ENCODE peak calls at places on chromosomes 16 and 17, in four cellular contexts. One of them, this sample, is unnamed.

GRCh38 chr16:10776280-10776679 is 32.6 kb downstream of the NUBP1 start:
- DNase-seq in IMR-90: no peak
- DNase-seq in K562: no peak
- DNase-seq in H1: no peak
- DNase-seq in this sample: peak; percentile 78

GRCh38 chr17:7557825-7558543 is 566 bp upstream of the TNFSF13 start:
- DNase-seq in IMR-90: peak; percentile 49
- DNase-seq in K562: no peak
- DNase-seq in H1: peak; percentile 81
- DNase-seq in this sample: no peak

GRCh38 chr16:12089492-12090161 is 113.1 kb downstream of the SNX29 start:
- DNase-seq in IMR-90: peak; percentile 81
- DNase-seq in K562: peak; percentile 45
- DNase-seq in H1: peak; percentile 66
- DNase-seq in this sample: no peak

GRCh38 chr16:78735337-78735736 is 635.9 kb downstream of the WWOX start:
- DNase-seq in IMR-90: no peak
- DNase-seq in K562: no peak
- DNase-seq in H1: no peak
- DNase-seq in this sample: no peak

GRCh38 chr17:19318611-19319010 is 43.9 kb downstream of the B9D1 start:
- DNase-seq in IMR-90: no peak
- DNase-seq in K562: no peak
- DNase-seq in H1: no peak
- DNase-seq in this sample: no peak

GRCh38 chr17:39927928-39928867 is 666 bp downstream of the LRRC3C start:
- DNase-seq in IMR-90: no peak
- DNase-seq in K562: peak; percentile 40
- DNase-seq in H1: peak; percentile 81
- DNase-seq in this sample: no peak

GRCh38 chr17:59561042-59561441 is 4.4 kb upstream of the DHX40 start:
- DNase-seq in IMR-90: peak; percentile 3
- DNase-seq in K562: no peak
- DNase-seq in H1: no peak
- DNase-seq in this sample: no peak

GRCh38 chr17:50205111-50205821 is 3.8 kb upstream of the COL1A1 start:
- DNase-seq in IMR-90: peak; percentile 60
- DNase-seq in K562: peak; percentile 56
- DNase-seq in H1: peak; percentile 41
- DNase-seq in this sample: no peak

GRCh38 chr17:29931253-29931932 is 1.4 kb upstream of the SSH2 start:
- DNase-seq in IMR-90: peak; percentile 78
- DNase-seq in K562: peak; percentile 44
- DNase-seq in H1: peak; percentile 53
- DNase-seq in this sample: peak; percentile 90

GRCh38 chr16:85888405-85889331 is 10.3 kb upstream of the IRF8 start:
- DNase-seq in IMR-90: peak; percentile 65
- DNase-seq in K562: no peak
- DNase-seq in H1: no peak
- DNase-seq in this sample: peak; percentile 89

GRCh38 chr16:85188822-85189672 is 76.8 kb upstream of the CIBAR2 start:
- DNase-seq in IMR-90: no peak
- DNase-seq in K562: no peak
- DNase-seq in H1: no peak
- DNase-seq in this sample: no peak

GRCh38 chr17:81097134-81097942 is 62.4 kb downstream of the BAIAP2 start:
- DNase-seq in IMR-90: peak; percentile 84
- DNase-seq in K562: peak; percentile 88
- DNase-seq in H1: peak; percentile 84
- DNase-seq in this sample: no peak

GRCh38 chr17:5585814-5586558 is 1.7 kb upstream of the NLRP1 start:
- DNase-seq in IMR-90: peak; percentile 31
- DNase-seq in K562: peak; percentile 5
- DNase-seq in H1: no peak
- DNase-seq in this sample: peak; percentile 51

GRCh38 chr16:2500937-2501750 is 12.6 kb upstream of the ATP6V0C start:
- DNase-seq in IMR-90: peak; percentile 69
- DNase-seq in K562: peak; percentile 83
- DNase-seq in H1: peak; percentile 98
- DNase-seq in this sample: peak; percentile 23

GRCh38 chr17:74892013-74892841 is 1.2 kb downstream of the FADS6 start:
- DNase-seq in IMR-90: no peak
- DNase-seq in K562: no peak
- DNase-seq in H1: no peak
- DNase-seq in this sample: no peak

GRCh38 chr17:74883241-74883750 is 10.1 kb downstream of the FADS6 start:
- DNase-seq in IMR-90: peak; percentile 20
- DNase-seq in K562: no peak
- DNase-seq in H1: no peak
- DNase-seq in this sample: no peak

GRCh38 chr17:74892974-74893911 is at the start of gene FADS6:
- DNase-seq in IMR-90: no peak
- DNase-seq in K562: peak; percentile 75
- DNase-seq in H1: no peak
- DNase-seq in this sample: no peak

GRCh38 chr17:74890554-74890953 is 2.9 kb downstream of the FADS6 start:
- DNase-seq in IMR-90: no peak
- DNase-seq in K562: no peak
- DNase-seq in H1: no peak
- DNase-seq in this sample: no peak

DNA sequence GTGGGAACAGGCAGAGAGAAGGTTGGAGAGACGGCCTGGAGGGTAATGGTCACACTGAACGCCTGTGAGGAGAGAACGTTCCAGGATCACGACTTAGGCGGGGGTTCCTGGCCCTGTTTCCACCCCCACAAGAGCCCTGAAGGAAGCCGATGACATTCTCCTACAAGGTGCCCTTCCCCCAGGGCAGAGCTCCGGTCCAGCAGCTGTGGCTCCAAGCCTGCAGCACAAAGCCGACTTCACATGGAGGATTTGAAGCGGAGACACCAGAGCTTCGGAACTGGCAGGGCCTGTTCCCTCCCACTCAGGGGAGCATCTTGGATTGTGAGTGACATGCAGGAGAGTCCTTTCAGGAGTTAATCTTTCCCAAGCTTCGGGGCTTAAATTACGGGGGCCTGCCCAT is 5.0 kb downstream of the FADS6 start:
- DNase-seq in IMR-90: no peak
- DNase-seq in K562: no peak
- DNase-seq in H1: no peak
- DNase-seq in this sample: no peak
- TF ChIP-seq CHD1 in IMR-90: no peak
- TF ChIP-seq CHD1 in K562: no peak
- TF ChIP-seq CHD1 in H1: no peak
- TF ChIP-seq CHD1 in this sample: no peak

GRCh38 chr17:77884019-77884418 is 74.5 kb upstream of the TNRC6C start:
- DNase-seq in IMR-90: peak; percentile 5
- DNase-seq in K562: no peak
- DNase-seq in H1: no peak
- DNase-seq in this sample: no peak
- TF ChIP-seq CHD1 in IMR-90: no peak
- TF ChIP-seq CHD1 in K562: no peak
- TF ChIP-seq CHD1 in H1: no peak
- TF ChIP-seq CHD1 in this sample: no peak

GRCh38 chr17:28573966-28574480 is 2.7 kb downstream of the ALDOC start:
- DNase-seq in IMR-90: no peak
- DNase-seq in K562: no peak
- DNase-seq in H1: no peak
- DNase-seq in this sample: no peak
- TF ChIP-seq CHD1 in IMR-90: no peak
- TF ChIP-seq CHD1 in K562: no peak
- TF ChIP-seq CHD1 in H1: no peak
- TF ChIP-seq CHD1 in this sample: no peak

GRCh38 chr17:82489117-82489516 is 30.4 kb upstream of the FOXK2 start:
- DNase-seq in IMR-90: peak; percentile 65
- DNase-seq in K562: no peak
- DNase-seq in H1: no peak
- DNase-seq in this sample: no peak
- TF ChIP-seq CHD1 in IMR-90: no peak
- TF ChIP-seq CHD1 in K562: no peak
- TF ChIP-seq CHD1 in H1: no peak
- TF ChIP-seq CHD1 in this sample: no peak

GRCh38 chr16:57690782-57691471 is 3.7 kb upstream of the DRC7 start:
- DNase-seq in IMR-90: peak; percentile 7
- DNase-seq in K562: peak; percentile 65
- DNase-seq in H1: no peak
- DNase-seq in this sample: no peak

GRCh38 chr16:57688987-57689771 is 5.4 kb upstream of the DRC7 start:
- DNase-seq in IMR-90: no peak
- DNase-seq in K562: no peak
- DNase-seq in H1: no peak
- DNase-seq in this sample: no peak

GRCh38 chr16:57688487-57688986 is 6.1 kb upstream of the DRC7 start:
- DNase-seq in IMR-90: no peak
- DNase-seq in K562: no peak
- DNase-seq in H1: no peak
- DNase-seq in this sample: no peak

GRCh38 chr16:57692636-57693035 is 2.0 kb upstream of the DRC7 start:
- DNase-seq in IMR-90: no peak
- DNase-seq in K562: no peak
- DNase-seq in H1: no peak
- DNase-seq in this sample: no peak

DNA sequence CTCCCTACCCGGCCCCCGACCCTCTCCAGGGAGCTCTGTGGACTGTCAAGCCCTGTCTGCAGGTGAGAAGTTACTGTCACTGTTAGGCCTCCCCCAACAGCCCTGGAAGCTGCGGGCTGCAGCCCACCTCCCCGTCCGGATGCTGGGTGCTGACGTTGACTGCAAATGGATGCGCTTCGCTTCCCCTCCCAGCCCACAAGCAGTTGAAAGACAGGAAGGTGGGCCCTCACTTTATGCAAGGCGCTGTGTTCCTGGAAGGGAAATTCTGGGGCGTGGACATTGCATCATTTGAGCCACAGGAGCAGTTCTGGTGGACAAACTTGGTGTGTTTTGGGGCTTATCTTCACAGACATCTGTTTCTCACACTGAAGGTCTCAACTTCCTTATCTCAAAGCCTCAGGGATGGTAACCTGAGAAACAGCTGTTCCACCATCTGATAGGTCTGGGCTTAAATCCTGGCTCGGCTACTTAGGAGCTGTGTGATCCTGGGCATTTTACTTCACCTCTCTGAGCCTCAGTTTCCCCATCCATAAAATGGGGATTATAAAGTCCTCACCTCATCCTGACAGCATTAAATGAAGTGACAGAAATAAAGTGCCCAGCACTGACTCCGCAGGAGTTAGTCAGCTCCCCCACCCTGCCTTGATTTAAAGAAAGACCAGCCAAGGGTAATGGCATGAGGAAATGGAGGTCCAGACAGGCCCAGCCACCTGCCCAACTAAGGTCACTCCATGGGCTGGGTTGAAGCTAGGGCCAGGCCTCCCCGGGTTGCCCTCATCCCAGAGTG is 4.6 kb upstream of the DRC7 start:
- DNase-seq in IMR-90: no peak
- DNase-seq in K562: peak; percentile 89
- DNase-seq in H1: no peak
- DNase-seq in this sample: peak; percentile 57
- TF ChIP-seq CHD1 in IMR-90: no peak
- TF ChIP-seq CHD1 in K562: no peak
- TF ChIP-seq CHD1 in H1: no peak
- TF ChIP-seq CHD1 in this sample: no peak

GRCh38 chr17:75515523-75516254 is at the start of gene CASKIN2:
- DNase-seq in IMR-90: peak; percentile 86
- DNase-seq in K562: peak; percentile 96
- DNase-seq in H1: peak; percentile 99
- DNase-seq in this sample: peak; percentile 30

GRCh38 chr17:75516255-75516618 is at the start of gene TSEN54:
- DNase-seq in IMR-90: peak; percentile 79
- DNase-seq in K562: peak; percentile 94
- DNase-seq in H1: peak; percentile 93
- DNase-seq in this sample: peak; percentile 33

GRCh38 chr17:75517277-75517865 is 1.0 kb downstream of the TSEN54 start:
- DNase-seq in IMR-90: no peak
- DNase-seq in K562: no peak
- DNase-seq in H1: no peak
- DNase-seq in this sample: no peak

GRCh38 chr17:75518201-75518600 is 1.9 kb downstream of the TSEN54 start:
- DNase-seq in IMR-90: no peak
- DNase-seq in K562: no peak
- DNase-seq in H1: no peak
- DNase-seq in this sample: peak; percentile 28

GRCh38 chr17:75516619-75517276 is 420 bp downstream of the TSEN54 start:
- DNase-seq in IMR-90: no peak
- DNase-seq in K562: no peak
- DNase-seq in H1: peak; percentile 70
- DNase-seq in this sample: no peak
- TF ChIP-seq CHD1 in IMR-90: no peak
- TF ChIP-seq CHD1 in K562: no peak
- TF ChIP-seq CHD1 in H1: no peak
- TF ChIP-seq CHD1 in this sample: no peak

DNA sequence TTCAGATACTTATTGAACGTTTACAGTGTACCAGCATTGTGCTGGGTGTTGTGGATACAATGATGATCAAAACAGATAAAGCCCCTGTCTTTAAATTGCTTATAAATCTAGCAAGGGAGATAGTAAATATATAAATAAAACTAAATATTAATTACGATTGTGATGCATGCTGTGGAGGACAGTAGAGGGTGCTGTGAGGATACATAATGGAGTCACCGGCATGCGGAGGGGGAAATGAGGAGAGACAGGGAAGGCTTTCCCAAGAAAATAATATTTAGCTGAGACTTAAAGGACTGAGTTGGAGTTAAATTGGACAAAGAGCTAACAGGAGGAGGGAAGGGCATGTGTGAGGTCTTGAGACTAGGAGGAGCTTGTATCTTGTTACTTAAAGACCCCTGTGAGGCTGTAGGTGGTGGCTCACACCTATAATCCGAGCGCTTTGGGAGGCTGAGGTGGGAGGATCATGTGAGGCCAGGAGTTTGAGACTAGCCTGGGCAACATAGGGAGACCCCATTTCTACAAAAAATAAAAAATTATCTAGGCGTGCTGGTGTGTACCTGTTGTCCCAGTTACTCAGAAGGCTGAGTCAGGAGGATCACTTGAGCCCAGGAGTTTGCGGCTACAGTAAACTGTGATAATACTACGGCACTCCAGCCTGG is 2.4 kb downstream of the DHRS7B start:
- DNase-seq in IMR-90: peak; percentile 67
- DNase-seq in K562: no peak
- DNase-seq in H1: no peak
- DNase-seq in this sample: no peak
- TF ChIP-seq CHD1 in IMR-90: no peak
- TF ChIP-seq CHD1 in K562: no peak
- TF ChIP-seq CHD1 in H1: no peak
- TF ChIP-seq CHD1 in this sample: no peak